ENCODE peak calls at places on chromosome X, in nine cellular contexts. One of them, this sample, is unnamed.

GRCh38 chrX:150692296-150692695 is 900 bp upstream of the MTMR1 start:
- DNase-seq in skeletal muscle cell: no peak
- DNase-seq in OCI-LY7: peak
- DNase-seq in CD8-positive, alpha-beta T cell: no peak
- DNase-seq in transverse colon: no peak
- DNase-seq in Peyer's patch: no peak
- DNase-seq in heart right ventricle: no peak
- DNase-seq in fibroblast of lung: no peak
- DNase-seq in stomach: no peak
- DNase-seq in this sample: no peak

GRCh38 chrX:134694935-134695334 is 36.7 kb upstream of the PLAC1 start:
- DNase-seq in skeletal muscle cell: no peak
- DNase-seq in OCI-LY7: no peak
- DNase-seq in CD8-positive, alpha-beta T cell: no peak
- DNase-seq in transverse colon: no peak
- DNase-seq in Peyer's patch: no peak
- DNase-seq in heart right ventricle: no peak
- DNase-seq in fibroblast of lung: peak
- DNase-seq in stomach: no peak
- DNase-seq in this sample: no peak

GRCh38 chrX:49988128-49988527 is 65.7 kb downstream of the CLCN5 start:
- DNase-seq in skeletal muscle cell: no peak
- DNase-seq in OCI-LY7: no peak
- DNase-seq in CD8-positive, alpha-beta T cell: no peak
- DNase-seq in transverse colon: no peak
- DNase-seq in Peyer's patch: no peak
- DNase-seq in heart right ventricle: no peak
- DNase-seq in fibroblast of lung: no peak
- DNase-seq in stomach: no peak
- DNase-seq in this sample: no peak

GRCh38 chrX:137565921-137566745 is at the start of gene ZIC3:
- DNase-seq in skeletal muscle cell: no peak
- DNase-seq in OCI-LY7: no peak
- DNase-seq in CD8-positive, alpha-beta T cell: no peak
- DNase-seq in transverse colon: peak
- DNase-seq in Peyer's patch: no peak
- DNase-seq in heart right ventricle: peak
- DNase-seq in fibroblast of lung: peak
- DNase-seq in stomach: peak
- DNase-seq in this sample: peak

GRCh38 chrX:318739-319578 is at the start of gene GTPBP6:
- DNase-seq in skeletal muscle cell: peak
- DNase-seq in OCI-LY7: peak
- DNase-seq in CD8-positive, alpha-beta T cell: peak
- DNase-seq in transverse colon: peak
- DNase-seq in Peyer's patch: peak
- DNase-seq in heart right ventricle: peak
- DNase-seq in fibroblast of lung: peak
- DNase-seq in stomach: peak
- DNase-seq in this sample: peak

GRCh38 chrX:94524867-94525266 is 850.9 kb downstream of the FAM133A start:
- DNase-seq in skeletal muscle cell: no peak
- DNase-seq in OCI-LY7: no peak
- DNase-seq in CD8-positive, alpha-beta T cell: no peak
- DNase-seq in transverse colon: no peak
- DNase-seq in Peyer's patch: no peak
- DNase-seq in heart right ventricle: no peak
- DNase-seq in fibroblast of lung: no peak
- DNase-seq in stomach: no peak
- DNase-seq in this sample: no peak

GRCh38 chrX:123330229-123330942 is 146.3 kb downstream of the GRIA3 start:
- DNase-seq in skeletal muscle cell: no peak
- DNase-seq in OCI-LY7: no peak
- DNase-seq in CD8-positive, alpha-beta T cell: no peak
- DNase-seq in transverse colon: no peak
- DNase-seq in Peyer's patch: no peak
- DNase-seq in heart right ventricle: no peak
- DNase-seq in fibroblast of lung: peak
- DNase-seq in stomach: no peak
- DNase-seq in this sample: no peak

GRCh38 chrX:128975716-128976115 is 547.6 kb downstream of the SMARCA1 start:
- DNase-seq in skeletal muscle cell: no peak
- DNase-seq in OCI-LY7: peak
- DNase-seq in CD8-positive, alpha-beta T cell: no peak
- DNase-seq in transverse colon: peak
- DNase-seq in Peyer's patch: peak
- DNase-seq in heart right ventricle: no peak
- DNase-seq in fibroblast of lung: no peak
- DNase-seq in stomach: peak
- DNase-seq in this sample: peak

GRCh38 chrX:13357925-13358324 is 38.1 kb upstream of the ATXN3L start:
- DNase-seq in skeletal muscle cell: peak
- DNase-seq in OCI-LY7: no peak
- DNase-seq in CD8-positive, alpha-beta T cell: no peak
- DNase-seq in transverse colon: no peak
- DNase-seq in Peyer's patch: no peak
- DNase-seq in heart right ventricle: peak
- DNase-seq in fibroblast of lung: peak
- DNase-seq in stomach: no peak
- DNase-seq in this sample: peak

GRCh38 chrX:48498374-48498809 is 10.4 kb upstream of the PORCN start:
- DNase-seq in skeletal muscle cell: peak
- DNase-seq in OCI-LY7: no peak
- DNase-seq in CD8-positive, alpha-beta T cell: no peak
- DNase-seq in transverse colon: no peak
- DNase-seq in Peyer's patch: no peak
- DNase-seq in heart right ventricle: no peak
- DNase-seq in fibroblast of lung: peak
- DNase-seq in stomach: no peak
- DNase-seq in this sample: peak

GRCh38 chrX:34813618-34814017 is 129.0 kb upstream of the FAM47B start:
- DNase-seq in skeletal muscle cell: no peak
- DNase-seq in OCI-LY7: no peak
- DNase-seq in CD8-positive, alpha-beta T cell: no peak
- DNase-seq in transverse colon: no peak
- DNase-seq in Peyer's patch: no peak
- DNase-seq in heart right ventricle: no peak
- DNase-seq in fibroblast of lung: peak
- DNase-seq in stomach: no peak
- DNase-seq in this sample: peak

GRCh38 chrX:96438803-96439202 is 245.8 kb upstream of the DIAPH2 start:
- DNase-seq in skeletal muscle cell: no peak
- DNase-seq in OCI-LY7: no peak
- DNase-seq in CD8-positive, alpha-beta T cell: no peak
- DNase-seq in transverse colon: no peak
- DNase-seq in Peyer's patch: no peak
- DNase-seq in heart right ventricle: no peak
- DNase-seq in fibroblast of lung: no peak
- DNase-seq in stomach: no peak
- DNase-seq in this sample: peak

GRCh38 chrX:2703991-2704369 is 12.9 kb downstream of the CD99 start:
- DNase-seq in skeletal muscle cell: no peak
- DNase-seq in OCI-LY7: no peak
- DNase-seq in CD8-positive, alpha-beta T cell: no peak
- DNase-seq in transverse colon: peak
- DNase-seq in Peyer's patch: peak
- DNase-seq in heart right ventricle: peak
- DNase-seq in fibroblast of lung: peak
- DNase-seq in stomach: no peak
- DNase-seq in this sample: peak
- H3K4me3 ChIP-seq in skeletal muscle cell: no peak
- H3K4me3 ChIP-seq in OCI-LY7: no peak
- H3K4me3 ChIP-seq in CD8-positive, alpha-beta T cell: no peak
- H3K4me3 ChIP-seq in transverse colon: no peak
- H3K4me3 ChIP-seq in Peyer's patch: no peak
- H3K4me3 ChIP-seq in heart right ventricle: no peak
- H3K4me3 ChIP-seq in fibroblast of lung: no peak
- H3K4me3 ChIP-seq in stomach: no peak
- H3K4me3 ChIP-seq in this sample: no peak

DNA sequence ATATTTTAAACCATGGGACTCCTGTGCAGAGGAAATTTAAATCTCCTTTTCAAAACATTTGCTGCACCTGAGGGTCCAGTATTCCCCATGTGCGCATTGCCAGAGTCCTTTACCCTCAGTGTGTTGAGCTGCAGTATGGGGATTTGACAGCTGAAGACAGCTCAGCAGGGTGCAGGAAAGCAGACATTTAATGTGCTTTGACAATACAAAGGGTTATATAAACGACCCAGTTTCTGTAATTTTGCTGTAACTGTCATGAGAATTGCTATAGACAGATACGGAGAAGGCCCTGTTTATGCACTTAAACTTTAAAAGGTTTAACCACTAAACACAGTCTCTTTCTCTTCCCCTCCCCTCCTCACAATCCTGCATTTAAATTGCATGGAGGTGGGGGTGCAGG is 393.4 kb downstream of the MID1IP1 start:
- DNase-seq in skeletal muscle cell: no peak
- DNase-seq in OCI-LY7: no peak
- DNase-seq in CD8-positive, alpha-beta T cell: no peak
- DNase-seq in transverse colon: no peak
- DNase-seq in Peyer's patch: no peak
- DNase-seq in heart right ventricle: no peak
- DNase-seq in fibroblast of lung: no peak
- DNase-seq in stomach: no peak
- DNase-seq in this sample: no peak
- H3K4me3 ChIP-seq in skeletal muscle cell: no peak
- H3K4me3 ChIP-seq in OCI-LY7: no peak
- H3K4me3 ChIP-seq in CD8-positive, alpha-beta T cell: no peak
- H3K4me3 ChIP-seq in transverse colon: no peak
- H3K4me3 ChIP-seq in Peyer's patch: no peak
- H3K4me3 ChIP-seq in heart right ventricle: no peak
- H3K4me3 ChIP-seq in fibroblast of lung: no peak
- H3K4me3 ChIP-seq in stomach: no peak
- H3K4me3 ChIP-seq in this sample: no peak

GRCh38 chrX:9785252-9785943 is 831 bp upstream of the SHROOM2 start:
- DNase-seq in skeletal muscle cell: no peak
- DNase-seq in OCI-LY7: no peak
- DNase-seq in CD8-positive, alpha-beta T cell: no peak
- DNase-seq in transverse colon: no peak
- DNase-seq in Peyer's patch: no peak
- DNase-seq in heart right ventricle: no peak
- DNase-seq in fibroblast of lung: no peak
- DNase-seq in stomach: no peak
- DNase-seq in this sample: no peak
- H3K4me3 ChIP-seq in skeletal muscle cell: no peak
- H3K4me3 ChIP-seq in OCI-LY7: no peak
- H3K4me3 ChIP-seq in CD8-positive, alpha-beta T cell: no peak
- H3K4me3 ChIP-seq in transverse colon: peak
- H3K4me3 ChIP-seq in Peyer's patch: no peak
- H3K4me3 ChIP-seq in heart right ventricle: peak
- H3K4me3 ChIP-seq in fibroblast of lung: no peak
- H3K4me3 ChIP-seq in stomach: peak
- H3K4me3 ChIP-seq in this sample: peak

GRCh38 chrX:39613508-39613921 is 484.2 kb downstream of the BCOR start:
- DNase-seq in skeletal muscle cell: no peak
- DNase-seq in OCI-LY7: peak
- DNase-seq in CD8-positive, alpha-beta T cell: no peak
- DNase-seq in transverse colon: peak
- DNase-seq in Peyer's patch: peak
- DNase-seq in heart right ventricle: peak
- DNase-seq in fibroblast of lung: peak
- DNase-seq in stomach: no peak
- DNase-seq in this sample: no peak
- H3K4me3 ChIP-seq in skeletal muscle cell: no peak
- H3K4me3 ChIP-seq in OCI-LY7: peak
- H3K4me3 ChIP-seq in CD8-positive, alpha-beta T cell: peak
- H3K4me3 ChIP-seq in transverse colon: peak
- H3K4me3 ChIP-seq in Peyer's patch: no peak
- H3K4me3 ChIP-seq in heart right ventricle: peak
- H3K4me3 ChIP-seq in fibroblast of lung: no peak
- H3K4me3 ChIP-seq in stomach: peak
- H3K4me3 ChIP-seq in this sample: no peak

GRCh38 chrX:41009816-41010187 is 75.4 kb upstream of the USP9X start:
- DNase-seq in skeletal muscle cell: no peak
- DNase-seq in OCI-LY7: no peak
- DNase-seq in CD8-positive, alpha-beta T cell: no peak
- DNase-seq in transverse colon: no peak
- DNase-seq in Peyer's patch: no peak
- DNase-seq in heart right ventricle: no peak
- DNase-seq in fibroblast of lung: no peak
- DNase-seq in stomach: no peak
- DNase-seq in this sample: no peak
- H3K4me3 ChIP-seq in skeletal muscle cell: no peak
- H3K4me3 ChIP-seq in OCI-LY7: no peak
- H3K4me3 ChIP-seq in CD8-positive, alpha-beta T cell: peak
- H3K4me3 ChIP-seq in transverse colon: peak
- H3K4me3 ChIP-seq in Peyer's patch: peak
- H3K4me3 ChIP-seq in heart right ventricle: peak
- H3K4me3 ChIP-seq in fibroblast of lung: peak
- H3K4me3 ChIP-seq in stomach: peak
- H3K4me3 ChIP-seq in this sample: no peak

This sample was measured in choroid plexus epithelial cell.